ENCODE peak calls at places on chromosome 5, in five cellular contexts. H, U, V, S and X are unnamed samples.

GRCh38 chr5:172739385-172739784 is 31.6 kb downstream of the DUSP1 start:
- DNase-seq in H (no peak), U (no peak), V (no peak), S (no peak), X (no peak)

GRCh38 chr5:142128675-142129208 is 20.2 kb downstream of the NDFIP1 start:
- DNase-seq in H (no peak), U (no peak), V (no peak), S (no peak), X (no peak)

GRCh38 chr5:134451618-134452505 is 40.2 kb upstream of the CDKN2AIPNL start:
- DNase-seq in H (no peak), U (no peak), V (no peak), S (peak), X (no peak)

GRCh38 chr5:67206381-67207328 is 10.1 kb upstream of the CD180 start:
- DNase-seq in H (peak), U (peak), V (peak), S (peak), X (peak)

GRCh38 chr5:133273661-133274596 is 222.1 kb downstream of the HSPA4 start:
- DNase-seq in H (no peak), U (no peak), V (no peak), S (no peak), X (no peak)

GRCh38 chr5:165881259-165881658 is 2375.8 kb downstream of the MAT2B start:
- DNase-seq in H (no peak), U (no peak), V (no peak), S (no peak), X (no peak)

GRCh38 chr5:179902763-179903158 is 4.9 kb downstream of the TBC1D9B start:
- DNase-seq in H (no peak), U (no peak), V (no peak), S (no peak), X (no peak)

GRCh38 chr5:39115644-39116346 is 41.6 kb upstream of the RICTOR start:
- DNase-seq in H (no peak), U (no peak), V (no peak), S (no peak), X (no peak)

GRCh38 chr5:80864706-80865435 is 95.3 kb upstream of the RASGRF2 start:
- DNase-seq in H (no peak), U (no peak), V (no peak), S (peak), X (no peak)

GRCh38 chr5:97670447-97670846 is 487.4 kb upstream of the RIOK2 start:
- DNase-seq in H (no peak), U (no peak), V (no peak), S (no peak), X (no peak)

GRCh38 chr5:95673076-95673475 is 9.7 kb downstream of the SPATA9 start:
- DNase-seq in H (no peak), U (no peak), V (no peak), S (no peak), X (no peak)

GRCh38 chr5:32876791-32877190 is 165.7 kb downstream of the NPR3 start:
- DNase-seq in H (no peak), U (no peak), V (no peak), S (no peak), X (no peak)

GRCh38 chr5:173602423-173602822 is 14.0 kb downstream of the BOD1 start:
- DNase-seq in H (no peak), U (peak), V (no peak), S (no peak), X (no peak)